ENCODE peak calls at places on chromosomes 5 and 9, in six cellular contexts. One of them, this sample, is unnamed.

GRCh38 chr5:122517091-122517490 is 205.1 kb downstream of the SNCAIP start:
- DNase-seq in GM12878: no peak
- DNase-seq in HCT116: no peak
- DNase-seq in SK-N-SH: no peak
- DNase-seq in K562: no peak
- DNase-seq in HepG2: no peak
- DNase-seq in this sample: no peak

GRCh38 chr9:134892221-134892620 is 11.6 kb downstream of the FCN2 start:
- DNase-seq in HepG2: no peak
- DNase-seq in GM12878: no peak
- DNase-seq in SK-N-SH: no peak
- DNase-seq in K562: no peak
- DNase-seq in HCT116: no peak
- DNase-seq in this sample: no peak

GRCh38 chr9:2291980-2292704 is 277.0 kb downstream of the SMARCA2 start:
- DNase-seq in HepG2: no peak
- DNase-seq in GM12878: no peak
- DNase-seq in K562: no peak
- DNase-seq in SK-N-SH: no peak
- DNase-seq in HCT116: no peak
- DNase-seq in this sample: peak

GRCh38 chr5:17879276-17879675 is 245.0 kb downstream of the TAF11L14 start:
- DNase-seq in HCT116: no peak
- DNase-seq in K562: no peak
- DNase-seq in SK-N-SH: no peak
- DNase-seq in HepG2: no peak
- DNase-seq in GM12878: no peak
- DNase-seq in this sample: no peak

GRCh38 chr9:35871514-35871913 is 1.3 kb upstream of the OR13J1 start:
- DNase-seq in GM12878: no peak
- DNase-seq in SK-N-SH: no peak
- DNase-seq in K562: no peak
- DNase-seq in HCT116: no peak
- DNase-seq in HepG2: no peak
- DNase-seq in this sample: peak

GRCh38 chr5:132759114-132760042 is 12.2 kb downstream of the CCNI2 start:
- DNase-seq in HepG2: no peak
- DNase-seq in GM12878: no peak
- DNase-seq in SK-N-SH: no peak
- DNase-seq in HCT116: no peak
- DNase-seq in K562: no peak
- DNase-seq in this sample: peak

GRCh38 chr5:25006734-25007133 is 362.0 kb upstream of the CDH10 start:
- DNase-seq in HepG2: no peak
- DNase-seq in GM12878: no peak
- DNase-seq in K562: no peak
- DNase-seq in HCT116: no peak
- DNase-seq in SK-N-SH: no peak
- DNase-seq in this sample: peak

GRCh38 chr9:111992523-111992922 is 95.9 kb downstream of the UGCG start:
- DNase-seq in K562: no peak
- DNase-seq in GM12878: peak
- DNase-seq in HCT116: peak
- DNase-seq in HepG2: no peak
- DNase-seq in SK-N-SH: no peak
- DNase-seq in this sample: no peak

GRCh38 chr9:87286506-87286905 is 211.2 kb upstream of the DAPK1 start:
- DNase-seq in SK-N-SH: no peak
- DNase-seq in HCT116: no peak
- DNase-seq in GM12878: no peak
- DNase-seq in K562: no peak
- DNase-seq in HepG2: no peak
- DNase-seq in this sample: no peak

GRCh38 chr9:14271078-14271673 is 42.8 kb downstream of the NFIB start:
- DNase-seq in GM12878: no peak
- DNase-seq in HepG2: peak
- DNase-seq in SK-N-SH: peak
- DNase-seq in HCT116: no peak
- DNase-seq in K562: peak
- DNase-seq in this sample: no peak

GRCh38 chr5:170111088-170111796 is 5.5 kb downstream of the FOXI1 start:
- DNase-seq in K562: no peak
- DNase-seq in SK-N-SH: no peak
- DNase-seq in GM12878: no peak
- DNase-seq in HCT116: no peak
- DNase-seq in HepG2: no peak
- DNase-seq in this sample: no peak

GRCh38 chr9:131299346-131299745 is 9.8 kb downstream of the PLPP7 start:
- DNase-seq in SK-N-SH: no peak
- DNase-seq in HCT116: no peak
- DNase-seq in GM12878: no peak
- DNase-seq in HepG2: no peak
- DNase-seq in K562: no peak
- DNase-seq in this sample: no peak

GRCh38 chr5:167513383-167513782 is 778.1 kb upstream of the WWC1 start:
- DNase-seq in GM12878: no peak
- DNase-seq in HCT116: no peak
- DNase-seq in SK-N-SH: peak
- DNase-seq in K562: no peak
- DNase-seq in HepG2: no peak
- DNase-seq in this sample: peak

GRCh38 chr9:134592018-134592818 is 49.4 kb upstream of the COL5A1 start:
- DNase-seq in HCT116: no peak
- DNase-seq in K562: peak
- DNase-seq in HepG2: peak
- DNase-seq in GM12878: no peak
- DNase-seq in SK-N-SH: no peak
- DNase-seq in this sample: no peak

GRCh38 chr9:91117959-91118651 is 243.6 kb downstream of the AUH start:
- DNase-seq in GM12878: no peak
- DNase-seq in HepG2: no peak
- DNase-seq in SK-N-SH: no peak
- DNase-seq in HCT116: no peak
- DNase-seq in K562: peak
- DNase-seq in this sample: peak

GRCh38 chr5:104265531-104266130 is 703.0 kb upstream of the NUDT12 start:
- DNase-seq in K562: no peak
- DNase-seq in SK-N-SH: no peak
- DNase-seq in HepG2: no peak
- DNase-seq in HCT116: no peak
- DNase-seq in GM12878: no peak
- DNase-seq in this sample: no peak

GRCh38 chr9:109705515-109705914 is 74.5 kb upstream of the PALM2AKAP2 start:
- DNase-seq in SK-N-SH: no peak
- DNase-seq in HCT116: peak
- DNase-seq in HepG2: peak
- DNase-seq in K562: no peak
- DNase-seq in GM12878: no peak
- DNase-seq in this sample: no peak

GRCh38 chr5:66933066-66933465 is 263.5 kb downstream of the CD180 start:
- DNase-seq in HCT116: no peak
- DNase-seq in GM12878: no peak
- DNase-seq in SK-N-SH: no peak
- DNase-seq in K562: no peak
- DNase-seq in HepG2: no peak
- DNase-seq in this sample: no peak

GRCh38 chr5:31048282-31048974 is 145.1 kb upstream of the CDH6 start:
- DNase-seq in GM12878: no peak
- DNase-seq in HCT116: no peak
- DNase-seq in HepG2: no peak
- DNase-seq in K562: no peak
- DNase-seq in SK-N-SH: no peak
- DNase-seq in this sample: no peak

GRCh38 chr9:105694320-105694847 is at the start of gene TMEM38B:
- DNase-seq in HepG2: peak
- DNase-seq in HCT116: peak
- DNase-seq in SK-N-SH: peak
- DNase-seq in K562: peak
- DNase-seq in GM12878: no peak
- DNase-seq in this sample: peak

GRCh38 chr5:95102080-95102479 is 182.8 kb downstream of the MCTP1 start:
- DNase-seq in HCT116: no peak
- DNase-seq in GM12878: no peak
- DNase-seq in HepG2: no peak
- DNase-seq in SK-N-SH: no peak
- DNase-seq in K562: no peak
- DNase-seq in this sample: no peak

GRCh38 chr9:101848485-101848919 is 110.1 kb upstream of the GRIN3A start:
- DNase-seq in GM12878: no peak
- DNase-seq in HCT116: no peak
- DNase-seq in SK-N-SH: no peak
- DNase-seq in HepG2: no peak
- DNase-seq in K562: peak
- DNase-seq in this sample: no peak

GRCh38 chr9:6049798-6050197 is 34.4 kb upstream of the RANBP6 start:
- DNase-seq in HCT116: peak
- DNase-seq in SK-N-SH: no peak
- DNase-seq in GM12878: peak
- DNase-seq in HepG2: peak
- DNase-seq in K562: peak
- DNase-seq in this sample: no peak

GRCh38 chr9:122092611-122093506 is at the start of gene TTLL11:
- DNase-seq in SK-N-SH: peak
- DNase-seq in HepG2: peak
- DNase-seq in GM12878: peak
- DNase-seq in HCT116: peak
- DNase-seq in K562: peak
- DNase-seq in this sample: peak

GRCh38 chr9:94847486-94847885 is 121.0 kb downstream of the AOPEP start:
- DNase-seq in SK-N-SH: no peak
- DNase-seq in HCT116: no peak
- DNase-seq in HepG2: no peak
- DNase-seq in K562: no peak
- DNase-seq in GM12878: no peak
- DNase-seq in this sample: no peak

GRCh38 chr9:87875839-87876545 is 6.7 kb upstream of the SPATA31E1 start:
- DNase-seq in HCT116: no peak
- DNase-seq in SK-N-SH: no peak
- DNase-seq in HepG2: no peak
- DNase-seq in GM12878: no peak
- DNase-seq in K562: no peak
- DNase-seq in this sample: no peak

GRCh38 chr5:127838661-127839060 is 135.5 kb downstream of the CCDC192 start:
- DNase-seq in K562: no peak
- DNase-seq in HCT116: no peak
- DNase-seq in GM12878: no peak
- DNase-seq in SK-N-SH: no peak
- DNase-seq in HepG2: no peak
- DNase-seq in this sample: no peak

GRCh38 chr5:14977058-14977640 is 105.6 kb upstream of the ANKH start:
- DNase-seq in K562: no peak
- DNase-seq in GM12878: no peak
- DNase-seq in HCT116: no peak
- DNase-seq in HepG2: peak
- DNase-seq in SK-N-SH: no peak
- DNase-seq in this sample: no peak
- TF ChIP-seq JUND in K562: no peak
- TF ChIP-seq JUND in GM12878: no peak
- TF ChIP-seq JUND in HCT116: no peak
- TF ChIP-seq JUND in HepG2: no peak
- TF ChIP-seq JUND in SK-N-SH: no peak
- TF ChIP-seq JUND in this sample: no peak

GRCh38 chr9:71816782-71817549 is 48.7 kb upstream of the CEMIP2 start:
- DNase-seq in HCT116: no peak
- DNase-seq in SK-N-SH: no peak
- DNase-seq in HepG2: no peak
- DNase-seq in K562: no peak
- DNase-seq in GM12878: no peak
- DNase-seq in this sample: no peak

GRCh38 chr9:71806916-71807315 is 38.6 kb upstream of the CEMIP2 start:
- DNase-seq in K562: peak
- DNase-seq in SK-N-SH: peak
- DNase-seq in HCT116: peak
- DNase-seq in GM12878: no peak
- DNase-seq in HepG2: peak
- DNase-seq in this sample: peak

GRCh38 chr9:71814805-71815204 is 46.5 kb upstream of the CEMIP2 start:
- DNase-seq in HCT116: no peak
- DNase-seq in HepG2: no peak
- DNase-seq in GM12878: no peak
- DNase-seq in K562: no peak
- DNase-seq in SK-N-SH: no peak
- DNase-seq in this sample: no peak

GRCh38 chr9:71814226-71814625 is 45.9 kb upstream of the CEMIP2 start:
- DNase-seq in SK-N-SH: no peak
- DNase-seq in GM12878: no peak
- DNase-seq in K562: no peak
- DNase-seq in HepG2: no peak
- DNase-seq in HCT116: no peak
- DNase-seq in this sample: no peak

GRCh38 chr9:71812385-71812784 is 44.1 kb upstream of the CEMIP2 start:
- DNase-seq in K562: no peak
- DNase-seq in HCT116: no peak
- DNase-seq in SK-N-SH: no peak
- DNase-seq in GM12878: no peak
- DNase-seq in HepG2: no peak
- DNase-seq in this sample: no peak
- TF ChIP-seq JUND in K562: no peak
- TF ChIP-seq JUND in HCT116: no peak
- TF ChIP-seq JUND in SK-N-SH: no peak
- TF ChIP-seq JUND in GM12878: no peak
- TF ChIP-seq JUND in HepG2: no peak
- TF ChIP-seq JUND in this sample: no peak

GRCh38 chr5:134438268-134438622 is 26.6 kb upstream of the CDKN2AIPNL start:
- DNase-seq in SK-N-SH: no peak
- DNase-seq in HepG2: no peak
- DNase-seq in HCT116: no peak
- DNase-seq in GM12878: no peak
- DNase-seq in K562: no peak
- DNase-seq in this sample: no peak

GRCh38 chr5:134437340-134438267 is 25.9 kb upstream of the CDKN2AIPNL start:
- DNase-seq in HCT116: no peak
- DNase-seq in GM12878: no peak
- DNase-seq in HepG2: no peak
- DNase-seq in K562: peak
- DNase-seq in SK-N-SH: no peak
- DNase-seq in this sample: no peak

GRCh38 chr5:134440185-134440755 is 28.6 kb upstream of the CDKN2AIPNL start:
- DNase-seq in SK-N-SH: no peak
- DNase-seq in K562: no peak
- DNase-seq in HepG2: no peak
- DNase-seq in GM12878: no peak
- DNase-seq in HCT116: no peak
- DNase-seq in this sample: no peak

GRCh38 chr5:134436523-134437339 is 25.1 kb upstream of the CDKN2AIPNL start:
- DNase-seq in HepG2: peak
- DNase-seq in HCT116: no peak
- DNase-seq in GM12878: peak
- DNase-seq in SK-N-SH: no peak
- DNase-seq in K562: peak
- DNase-seq in this sample: peak

GRCh38 chr5:134438641-134439621 is 27.2 kb upstream of the CDKN2AIPNL start:
- DNase-seq in SK-N-SH: no peak
- DNase-seq in GM12878: no peak
- DNase-seq in HepG2: peak
- DNase-seq in HCT116: no peak
- DNase-seq in K562: no peak
- DNase-seq in this sample: peak
- TF ChIP-seq JUND in SK-N-SH: peak
- TF ChIP-seq JUND in GM12878: no peak
- TF ChIP-seq JUND in HepG2: no peak
- TF ChIP-seq JUND in HCT116: no peak
- TF ChIP-seq JUND in K562: no peak
- TF ChIP-seq JUND in this sample: no peak

GRCh38 chr9:79184821-79185220 is 386.9 kb upstream of the TLE4 start:
- DNase-seq in HCT116: no peak
- DNase-seq in HepG2: no peak
- DNase-seq in GM12878: no peak
- DNase-seq in SK-N-SH: no peak
- DNase-seq in K562: no peak
- DNase-seq in this sample: no peak
- TF ChIP-seq JUND in HCT116: no peak
- TF ChIP-seq JUND in HepG2: no peak
- TF ChIP-seq JUND in GM12878: no peak
- TF ChIP-seq JUND in SK-N-SH: no peak
- TF ChIP-seq JUND in K562: no peak
- TF ChIP-seq JUND in this sample: no peak